ENCODE peak calls at places on chromosomes 12 and 14, in five cellular contexts. U, V, T, N and A are unnamed samples.

GRCh38 chr12:86139671-86140070 is 116.5 kb downstream of the MGAT4C start:
- DNase-seq in U (no peak), V (no peak), T (no peak), N (no peak), A (no peak)

GRCh38 chr12:38823743-38824142 is 81.6 kb downstream of the CPNE8 start:
- DNase-seq in U (no peak), V (no peak), T (no peak), N (no peak), A (no peak)

GRCh38 chr14:79708991-79709390 is 502.3 kb downstream of the DIO2 start:
- DNase-seq in U (no peak), V (no peak), T (no peak), N (no peak), A (no peak)

GRCh38 chr12:25775968-25776367 is 182.5 kb upstream of the RASSF8 start:
- DNase-seq in U (no peak), V (no peak), T (no peak), N (no peak), A (no peak)

GRCh38 chr14:76812422-76813383 is at the start of gene ANGEL1:
- DNase-seq in U (peak), V (peak), T (peak), N (peak), A (peak)

GRCh38 chr14:88835661-88836060 is 11.2 kb downstream of the TTC8 start:
- DNase-seq in U (no peak), V (no peak), T (no peak), N (no peak), A (no peak)

GRCh38 chr12:58298793-58299192 is 357.4 kb downstream of the ATP23 start:
- DNase-seq in U (no peak), V (no peak), T (no peak), N (no peak), A (no peak)

GRCh38 chr14:60161176-60162107 is 3.8 kb downstream of the DHRS7 start:
- DNase-seq in U (no peak), V (no peak), T (no peak), N (no peak), A (no peak)

GRCh38 chr12:65464930-65465329 is 186.4 kb downstream of the MSRB3 start:
- DNase-seq in U (no peak), V (no peak), T (peak), N (no peak), A (no peak)

DNA sequence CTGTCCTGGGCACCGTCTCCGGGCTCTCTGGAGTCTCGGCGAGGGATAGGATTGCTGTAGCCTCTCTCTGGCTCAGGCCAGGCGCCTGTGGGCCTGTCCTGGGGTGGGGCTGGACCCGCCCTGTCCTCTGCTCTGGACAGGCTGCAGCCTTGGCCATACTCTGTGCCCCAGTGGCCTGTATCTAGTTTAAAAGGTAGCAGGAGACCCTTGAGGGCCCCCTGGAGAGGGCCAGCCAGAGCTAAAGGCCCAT is 1.8 kb downstream of the KIF26A start:
- DNase-seq in U (no peak), V (no peak), T (peak), N (no peak), A (no peak)
- H3K4me3 ChIP-seq in U (no peak), V (no peak), T (no peak), N (no peak), A (no peak)

DNA sequence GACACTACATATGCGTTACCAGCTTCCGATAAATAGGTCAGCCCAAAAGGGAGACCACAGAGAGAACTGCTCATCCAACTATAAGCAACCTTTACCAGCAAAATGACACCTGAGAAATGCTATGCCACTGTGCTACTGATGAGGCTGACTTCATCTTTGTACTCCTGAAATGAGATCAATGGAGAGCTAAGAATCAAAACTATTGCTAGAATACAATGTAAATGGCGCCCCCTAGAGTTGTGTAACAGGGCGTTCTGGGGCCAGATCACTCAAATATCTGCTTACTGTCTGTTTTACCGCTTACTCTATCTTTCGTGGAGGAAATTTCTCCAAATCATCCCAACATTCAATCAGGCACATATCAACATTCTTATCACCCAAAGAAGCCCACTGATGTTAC is 4.6 kb downstream of the ZNF384 start:
- DNase-seq in U (peak), V (no peak), T (peak), N (no peak), A (no peak)
- TF ChIP-seq CTCF in U (peak), V (peak), T (peak), N (no peak), A (peak)

GRCh38 chr12:54261817-54262402 is 18.0 kb downstream of the CBX5 start:
- DNase-seq in U (no peak), V (no peak), T (no peak), N (no peak), A (no peak)

GRCh38 chr12:54257332-54257731 is 22.6 kb downstream of the CBX5 start:
- DNase-seq in U (no peak), V (no peak), T (no peak), N (no peak), A (no peak)

GRCh38 chr12:54262403-54262925 is 17.5 kb downstream of the CBX5 start:
- DNase-seq in U (no peak), V (no peak), T (peak), N (no peak), A (no peak)

GRCh38 chr12:54258286-54258685 is 21.6 kb downstream of the CBX5 start:
- DNase-seq in U (no peak), V (no peak), T (no peak), N (no peak), A (no peak)

GRCh38 chr12:54259194-54260011 is 20.5 kb downstream of the CBX5 start:
- DNase-seq in U (peak), V (peak), T (peak), N (peak), A (peak)
- H3K4me3 ChIP-seq in U (peak), V (peak), T (no peak), N (no peak), A (no peak)

DNA sequence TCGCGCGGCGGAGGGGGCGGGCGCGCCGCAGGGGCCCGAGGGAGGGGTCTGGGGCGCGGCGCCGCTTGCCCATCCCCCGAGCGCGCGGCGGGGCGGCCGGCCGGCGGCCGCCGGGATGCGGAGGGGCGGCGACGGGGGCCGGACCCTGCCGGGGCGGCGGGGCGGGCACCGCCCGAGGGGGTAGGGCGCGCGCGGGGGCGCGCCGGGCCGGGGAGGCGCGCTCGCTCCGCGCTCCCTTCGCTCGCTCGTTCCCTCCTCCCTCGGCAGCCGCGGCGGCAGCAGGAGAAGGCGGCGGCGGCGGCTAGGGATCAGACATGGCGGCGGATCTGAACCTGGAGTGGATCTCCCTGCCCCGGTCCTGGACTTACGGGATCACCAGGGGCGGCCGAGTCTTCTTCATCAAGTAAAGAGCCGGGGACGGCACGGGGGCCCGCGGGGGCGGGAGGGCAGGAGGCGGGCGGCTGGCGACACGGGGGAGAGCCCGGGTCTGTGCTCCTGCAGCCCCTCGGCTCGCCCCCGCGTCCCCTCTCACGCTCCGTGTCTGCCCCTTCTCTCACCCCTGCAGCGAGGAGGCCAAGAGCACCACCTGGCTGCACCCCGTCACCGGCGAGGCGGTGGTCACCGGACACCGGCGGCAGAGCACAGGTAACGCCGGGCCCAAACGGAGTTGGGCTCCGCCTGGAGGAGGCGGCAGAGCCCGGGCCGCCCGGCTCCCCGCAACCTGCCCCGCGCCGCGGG is at the start of gene PLEKHA5:
- DNase-seq in U (peak), V (no peak), T (peak), N (peak), A (no peak)
- TF ChIP-seq CTCF in U (peak), V (no peak), T (peak), N (no peak), A (no peak)

GRCh38 chr12:108635997-108636808 is 2.5 kb upstream of the SELPLG start:
- DNase-seq in U (no peak), V (no peak), T (no peak), N (no peak), A (no peak)
- H3K4me3 ChIP-seq in U (no peak), V (peak), T (no peak), N (no peak), A (peak)

GRCh38 chr14:65413739-65414045 is 1.2 kb downstream of the FUT8 start:
- DNase-seq in U (no peak), V (no peak), T (no peak), N (no peak), A (peak)

GRCh38 chr14:65414961-65415589 is 2.5 kb downstream of the FUT8 start:
- DNase-seq in U (no peak), V (no peak), T (peak), N (no peak), A (no peak)

GRCh38 chr14:65411656-65412188 is 808 bp upstream of the FUT8 start:
- DNase-seq in U (peak), V (no peak), T (peak), N (peak), A (peak)

GRCh38 chr14:65412189-65412846 is at the start of gene FUT8:
- DNase-seq in U (peak), V (peak), T (peak), N (peak), A (peak)

DNA sequence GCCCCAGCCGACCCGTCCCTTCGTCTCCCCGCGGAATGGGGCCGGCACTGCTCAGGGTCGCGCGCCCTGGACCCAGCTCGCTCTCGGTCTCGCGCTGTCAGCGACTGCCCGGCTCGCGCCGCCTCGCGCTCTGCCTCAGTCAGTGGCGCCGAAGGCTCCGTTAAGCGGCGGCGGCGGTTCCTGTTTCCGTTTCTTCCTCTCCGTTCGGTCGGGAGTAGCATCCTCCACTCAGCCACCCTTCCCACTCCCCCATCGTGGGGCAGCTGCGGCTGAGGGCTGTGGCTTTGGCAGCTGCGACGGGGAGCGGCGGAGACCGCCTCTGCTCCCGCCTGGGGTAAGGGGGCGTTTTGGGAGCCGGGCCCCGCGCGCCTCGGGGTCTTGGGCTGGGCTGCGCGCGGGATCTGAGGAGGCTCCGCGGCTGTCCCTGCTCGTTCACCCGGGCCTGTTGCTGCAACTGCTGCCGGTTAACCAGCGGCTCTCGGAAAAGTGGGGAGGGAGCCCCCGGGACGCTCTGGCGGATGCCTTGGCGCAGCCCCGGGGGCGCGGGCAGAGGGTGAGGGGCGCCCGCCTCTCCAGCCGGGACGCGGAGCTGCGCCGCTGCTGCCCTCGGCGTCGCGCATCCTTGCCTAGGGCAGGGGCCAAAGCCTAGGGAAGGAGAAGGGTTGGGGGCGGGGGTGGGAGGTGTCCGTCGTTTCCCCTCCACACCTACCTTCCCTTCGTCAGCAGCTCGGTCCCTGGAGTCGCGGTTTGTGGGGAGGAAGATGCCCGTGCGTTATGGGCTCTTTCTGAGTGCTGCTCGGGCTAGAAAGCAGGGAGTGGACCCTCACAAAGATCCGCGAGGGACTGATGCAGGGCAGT is 580 bp downstream of the FUT8 start:
- DNase-seq in U (no peak), V (no peak), T (peak), N (peak), A (peak)
- TF ChIP-seq CTCF in U (no peak), V (peak), T (no peak), N (no peak), A (no peak)